ENCODE peak calls at places on chromosomes 16 and 17, in six cellular contexts. H, M, G, N, W and L are unnamed samples.

GRCh38 chr17:67642488-67642887 is 75.2 kb upstream of the NOL11 start:
- DNase-seq in H (no peak), M (no peak), G (no peak), N (no peak), W (no peak), L (no peak)

GRCh38 chr17:82888583-82889495 is 49.0 kb upstream of the ZNF750 start:
- DNase-seq in H (no peak), M (no peak), G (peak), N (no peak), W (no peak), L (no peak)

GRCh38 chr16:66205287-66206167 is 161.0 kb upstream of the CDH5 start:
- DNase-seq in H (no peak), M (peak), G (no peak), N (no peak), W (peak), L (no peak)

GRCh38 chr16:72787519-72788268 is 260.2 kb downstream of the ZFHX3 start:
- DNase-seq in H (peak), M (peak), G (peak), N (peak), W (peak), L (peak)

GRCh38 chr17:48184721-48185120 is 77.2 kb downstream of the SNX11 start:
- DNase-seq in H (no peak), M (no peak), G (no peak), N (no peak), W (no peak), L (no peak)

GRCh38 chr16:48164907-48165715 is 9.3 kb upstream of the ABCC12 start:
- DNase-seq in H (peak), M (peak), G (peak), N (peak), W (peak), L (peak)

GRCh38 chr17:50708050-50709000 is 611 bp upstream of the ANKRD40 start:
- DNase-seq in H (no peak), M (no peak), G (no peak), N (no peak), W (no peak), L (peak)

GRCh38 chr17:75124041-75124818 is 7.3 kb downstream of the NT5C start:
- DNase-seq in H (peak), M (peak), G (peak), N (no peak), W (peak), L (no peak)

GRCh38 chr16:77469639-77470038 is 34.8 kb upstream of the ADAMTS18 start:
- DNase-seq in H (no peak), M (no peak), G (no peak), N (no peak), W (peak), L (no peak)

DNA sequence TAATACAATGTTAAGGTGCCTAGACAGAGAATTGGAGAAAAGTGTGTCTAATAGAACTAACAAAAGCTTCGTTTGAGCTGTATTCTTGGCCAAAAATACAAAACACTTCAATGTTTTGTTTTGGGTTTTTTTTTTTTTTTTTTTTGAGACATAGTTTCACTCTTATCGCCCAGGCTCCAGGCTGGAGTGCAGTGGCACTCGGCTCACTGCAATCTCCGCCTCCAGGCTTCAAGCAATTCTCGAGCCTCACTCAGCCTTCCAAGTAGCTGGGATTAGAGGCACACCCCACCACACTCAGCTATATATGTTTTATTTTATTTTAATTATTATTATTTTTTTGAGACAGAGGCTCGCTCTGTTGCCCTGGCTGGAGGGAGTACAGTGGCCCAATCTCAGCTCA is 38.3 kb upstream of the CARMIL2 start:
- DNase-seq in H (no peak), M (no peak), G (no peak), N (no peak), W (no peak), L (no peak)
- TF ChIP-seq CTCF in H (no peak), M (no peak), G (no peak), N (no peak), W (no peak), L (no peak)

GRCh38 chr17:39636927-39637736 is at the start of gene STARD3:
- DNase-seq in H (peak), M (peak), G (peak), N (peak), W (peak), L (peak)
- TF ChIP-seq CTCF in H (peak), M (peak), G (no peak), N (no peak), W (no peak), L (peak)

DNA sequence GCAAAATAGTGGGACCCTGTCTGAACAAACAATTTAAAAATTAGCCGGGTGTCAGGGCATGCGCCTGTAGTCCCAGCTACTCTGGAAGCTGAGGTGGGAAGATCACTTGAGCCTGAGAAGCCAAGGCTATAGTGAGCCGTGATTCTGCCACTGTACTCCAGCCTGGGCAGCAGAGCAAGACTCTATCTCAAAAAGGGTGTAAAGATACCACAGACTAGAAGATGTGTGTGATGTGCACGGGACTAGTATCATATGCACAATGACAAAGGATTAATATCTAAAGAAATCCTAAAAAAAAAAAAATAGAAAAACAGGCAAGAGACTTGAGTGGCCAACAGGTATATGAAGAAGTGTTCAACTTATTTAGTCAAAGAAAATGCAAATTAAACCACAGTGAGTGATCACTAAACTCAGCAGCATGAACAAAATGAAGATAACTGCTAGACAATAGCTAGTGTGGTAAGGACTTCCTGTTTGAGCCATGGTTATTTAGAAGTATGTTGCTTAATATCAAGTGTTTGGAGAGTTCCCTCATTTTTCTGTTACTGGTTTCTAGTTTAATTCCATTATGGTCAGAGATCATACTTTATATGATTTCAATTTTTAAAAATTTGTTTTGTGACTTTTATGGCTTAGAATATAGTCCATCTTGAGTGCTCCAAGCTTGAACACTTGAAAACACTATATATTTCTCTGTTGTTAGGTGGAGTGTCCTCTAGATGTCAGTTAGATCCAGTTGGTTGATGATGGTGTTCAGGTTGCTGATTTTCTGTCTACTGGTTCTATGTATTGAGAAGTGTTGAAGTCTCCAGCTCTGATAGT is 14.7 kb upstream of the SLX4 start:
- DNase-seq in H (no peak), M (no peak), G (no peak), N (no peak), W (no peak), L (peak)
- TF ChIP-seq CTCF in H (no peak), M (no peak), G (no peak), N (no peak), W (no peak), L (no peak)

DNA sequence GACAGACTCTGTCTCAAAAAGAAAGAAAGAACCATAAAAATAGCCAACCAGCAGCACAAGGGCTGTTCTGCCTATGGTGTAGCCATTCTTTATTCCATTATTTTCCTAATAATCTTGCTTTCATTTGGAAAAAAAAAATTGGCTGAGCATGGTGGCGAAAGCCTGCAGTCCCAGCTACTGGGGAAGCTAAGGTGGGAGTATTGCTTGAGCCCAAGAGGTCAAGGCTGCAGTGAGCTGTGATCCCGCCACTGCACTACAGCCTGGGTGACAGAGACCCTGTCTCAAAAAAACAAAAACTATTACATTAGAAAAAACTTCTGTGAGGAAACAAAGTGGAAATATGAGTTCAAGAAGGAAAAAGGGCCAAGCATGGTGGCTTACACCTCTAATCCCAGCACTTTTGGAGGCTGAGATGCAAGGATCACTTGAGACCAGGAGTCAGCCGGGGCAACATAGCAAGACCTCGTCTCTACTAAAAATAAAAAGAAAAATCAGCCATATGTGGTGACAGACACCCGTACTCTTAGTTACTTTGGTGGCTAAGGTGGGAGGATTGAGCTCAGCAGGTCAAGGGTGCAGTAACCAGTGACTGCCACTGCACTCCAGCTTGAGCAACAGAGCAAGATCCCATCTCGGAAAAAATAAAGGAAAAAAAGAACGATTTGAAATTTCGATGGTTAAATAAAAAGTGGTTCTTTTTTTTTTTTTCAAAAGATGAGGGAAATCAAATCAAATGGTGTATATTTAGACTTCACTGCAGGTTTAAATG is 2.5 kb downstream of the DCAKD start:
- DNase-seq in H (no peak), M (no peak), G (no peak), N (no peak), W (no peak), L (no peak)
- TF ChIP-seq CTCF in H (peak), M (no peak), G (peak), N (peak), W (peak), L (peak)

DNA sequence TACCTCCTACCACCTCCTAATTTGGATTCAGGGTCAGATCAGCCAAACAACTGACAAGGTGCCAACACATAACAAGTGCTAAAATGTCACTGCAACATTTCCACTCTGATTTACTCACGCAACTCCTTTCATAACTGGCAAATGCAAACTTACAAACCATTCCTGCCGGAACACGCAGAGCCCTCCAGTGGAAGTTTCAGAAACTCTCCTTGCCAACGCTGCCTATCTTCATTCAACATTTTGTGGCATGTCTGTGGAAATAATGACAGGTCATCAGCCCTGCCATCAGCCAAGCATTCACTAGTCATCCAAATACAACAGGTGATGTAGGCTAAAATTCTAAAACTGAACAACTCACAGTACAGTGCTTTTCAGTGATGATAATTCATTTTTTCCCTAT is 37.7 kb upstream of the OR3A1 start:
- DNase-seq in H (no peak), M (no peak), G (no peak), N (no peak), W (no peak), L (no peak)
- TF ChIP-seq CTCF in H (peak), M (no peak), G (no peak), N (no peak), W (no peak), L (no peak)

DNA sequence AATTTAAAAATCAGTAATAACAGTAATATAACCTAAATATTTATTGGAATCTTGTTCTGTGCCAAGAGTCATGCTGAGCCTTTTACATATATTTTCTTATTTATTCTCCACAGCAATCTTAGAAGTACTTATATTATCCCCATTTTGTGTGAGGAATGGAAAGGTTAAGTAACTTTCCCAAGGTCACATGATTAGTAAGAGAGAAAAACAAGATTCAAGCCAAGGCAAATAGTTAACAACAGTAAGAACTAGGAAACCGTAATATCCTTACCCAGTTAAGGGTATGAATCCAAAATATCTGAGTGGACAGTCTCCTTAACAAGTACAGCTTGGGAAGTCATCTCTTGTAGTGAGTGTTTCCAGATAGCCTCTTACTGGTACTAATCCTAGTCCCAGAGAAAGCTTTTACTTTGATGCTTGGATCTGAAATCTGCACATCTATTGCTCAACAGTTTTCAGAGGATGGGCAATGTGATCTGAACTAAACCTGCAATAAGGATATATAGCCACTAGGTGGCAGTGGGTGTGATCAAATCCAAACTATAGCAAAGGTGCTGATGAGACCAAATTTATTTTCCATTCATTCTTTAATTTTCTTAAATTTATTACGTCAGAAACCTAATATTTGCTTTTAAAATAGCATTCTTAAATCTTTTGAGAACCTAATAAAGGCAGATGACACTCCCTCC is 23.3 kb downstream of the SHISA6 start:
- DNase-seq in H (no peak), M (no peak), G (no peak), N (no peak), W (peak), L (no peak)
- TF ChIP-seq CTCF in H (peak), M (no peak), G (no peak), N (no peak), W (peak), L (no peak)

GRCh38 chr17:27601975-27602302 is 29.0 kb upstream of the LGALS9 start:
- DNase-seq in H (no peak), M (no peak), G (no peak), N (no peak), W (no peak), L (no peak)

GRCh38 chr17:27605409-27605808 is 25.6 kb upstream of the LGALS9 start:
- DNase-seq in H (no peak), M (no peak), G (peak), N (no peak), W (no peak), L (no peak)

GRCh38 chr17:27603870-27604794 is 26.9 kb upstream of the LGALS9 start:
- DNase-seq in H (no peak), M (no peak), G (peak), N (no peak), W (no peak), L (no peak)

GRCh38 chr17:27602721-27603445 is 28.1 kb upstream of the LGALS9 start:
- DNase-seq in H (peak), M (peak), G (peak), N (peak), W (peak), L (peak)

GRCh38 chr17:27603446-27603820 is 27.6 kb upstream of the LGALS9 start:
- DNase-seq in H (no peak), M (no peak), G (no peak), N (no peak), W (no peak), L (no peak)
- TF ChIP-seq CTCF in H (no peak), M (no peak), G (no peak), N (no peak), W (no peak), L (no peak)

DNA sequence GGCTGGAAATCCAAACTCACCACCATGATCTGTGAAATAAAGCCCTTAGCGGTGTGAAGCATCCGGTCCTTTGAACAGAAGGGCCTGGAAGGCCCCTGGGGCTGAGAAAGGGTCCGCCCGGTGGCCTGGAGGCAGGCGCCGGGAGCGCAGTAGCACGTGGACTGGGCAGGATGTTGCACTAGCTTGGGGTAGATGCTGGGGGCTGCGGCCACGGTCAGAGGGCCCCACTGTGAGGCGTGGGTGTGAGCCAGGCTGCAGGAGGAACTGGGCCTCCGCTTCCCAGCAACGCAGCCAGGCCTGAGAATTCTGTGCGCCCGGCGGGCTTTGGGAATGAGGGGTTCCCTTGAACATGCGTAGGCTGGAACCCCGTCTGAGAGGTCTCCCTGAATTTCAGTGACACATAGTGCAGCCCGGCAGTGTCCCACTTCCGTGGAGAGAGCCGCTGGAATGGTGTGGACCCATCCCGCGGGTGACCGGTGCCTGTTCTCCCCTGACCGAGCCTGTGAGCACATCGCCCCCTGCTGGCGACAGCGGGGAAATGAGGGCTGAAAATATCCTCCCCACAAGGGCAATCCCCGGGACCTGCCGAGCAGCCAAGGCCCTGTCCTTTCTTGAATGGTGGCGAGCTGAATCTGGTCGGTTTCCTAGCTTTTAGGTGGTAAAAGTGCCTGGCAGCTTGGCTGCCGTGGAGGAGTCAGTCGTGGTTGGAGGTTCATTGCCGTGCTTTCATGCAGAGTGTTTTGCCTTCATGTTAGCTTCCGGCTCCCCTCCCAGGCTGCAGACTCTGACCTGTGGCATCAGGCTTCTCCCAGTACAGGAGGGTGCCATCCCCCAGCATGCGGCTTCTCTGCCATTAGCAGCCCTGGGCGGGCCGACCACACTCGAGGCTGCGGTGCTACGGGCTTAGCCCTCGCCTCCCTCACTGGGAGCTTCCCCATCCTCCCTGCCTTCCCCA is 43.8 kb downstream of the DNAJA2 start:
- DNase-seq in H (peak), M (peak), G (peak), N (peak), W (peak), L (peak)
- TF ChIP-seq CTCF in H (peak), M (peak), G (peak), N (peak), W (peak), L (peak)